ENCODE peak calls at places on chromosomes 4 and X, in nine cellular contexts. R is HT-29; T is GM19239; I is stimulated activated naive B cell treated with anti-CD40 and anti-IgM and Interleukin-4, amounts not matched to agents 10 μg/mL and 1 μg/mL and 100 μg/mL, for 72 hours; H is amygdala; X is NCI-H510A treated with DMSO at 0.1 percent for 48 hours; F is iris pigment epithelial cell; Q is globus pallidus; D is AG08395. U is an unnamed sample.

GRCh38 chr4:93359609-93360008 is 468.9 kb upstream of the ATOH1 start:
- DNase-seq in I (no peak), R (no peak), F (no peak), T (no peak), X (peak; percentile 16), D (no peak), H (no peak), Q (no peak), U (no peak)

GRCh38 chr4:149409186-149410056 is 406.2 kb downstream of the IQCM start:
- DNase-seq in Q (no peak), T (no peak), H (no peak), X (no peak), D (peak; percentile 81), R (no peak), F (peak; percentile 53), I (no peak), U (peak; percentile 65)

GRCh38 chrX:151161690-151162089 is 14.7 kb upstream of the GPR50 start:
- DNase-seq in H (no peak), R (no peak), T (no peak), X (no peak), Q (no peak), I (no peak), D (no peak), F (no peak), U (no peak)

GRCh38 chrX:129653985-129654651 is 638 bp downstream of the APLN start:
- DNase-seq in T (no peak), D (no peak), R (no peak), I (no peak), F (peak; percentile 20), Q (no peak), H (no peak), X (peak; percentile 32), U (no peak)

GRCh38 chr4:144778364-144778763 is 132.4 kb downstream of the HHIP start:
- DNase-seq in Q (no peak), F (no peak), D (no peak), T (no peak), I (no peak), R (no peak), H (no peak), X (no peak), U (no peak)

GRCh38 chrX:131235768-131236167 is 53.3 kb downstream of the IGSF1 start:
- DNase-seq in T (no peak), Q (no peak), R (no peak), I (no peak), H (no peak), D (no peak), X (no peak), F (no peak), U (no peak)

GRCh38 chr4:38128478-38129451 is 168.6 kb downstream of the PTTG2 start:
- DNase-seq in H (no peak), R (no peak), F (peak; percentile 40), T (no peak), D (peak; percentile 44), X (no peak), I (peak; percentile 35), Q (peak; percentile 43), U (no peak)

GRCh38 chrX:22237479-22237878 is 35.2 kb upstream of the CBLL2 start:
- DNase-seq in R (no peak), D (peak; percentile 2), X (no peak), I (no peak), Q (no peak), H (no peak), T (no peak), F (peak; percentile 9), U (no peak)

GRCh38 chr4:30763337-30763736 is 43.2 kb downstream of the PCDH7 start:
- DNase-seq in T (no peak), D (no peak), H (no peak), X (no peak), Q (no peak), I (no peak), R (peak; percentile 50), F (peak; percentile 86), U (peak; percentile 78)

GRCh38 chr4:37664696-37665095 is 21.5 kb downstream of the RELL1 start:
- DNase-seq in D (no peak), X (no peak), Q (no peak), H (no peak), I (no peak), R (no peak), F (no peak), T (no peak), U (peak; percentile 64)

GRCh38 chr4:98516441-98517323 is 141.7 kb downstream of the TSPAN5 start:
- DNase-seq in H (no peak), F (peak; percentile 62), T (no peak), I (no peak), X (peak; percentile 2), R (no peak), D (no peak), Q (no peak), U (peak; percentile 72)

GRCh38 chr4:40057540-40058091 is 966 bp downstream of the N4BP2 start:
- DNase-seq in R (peak; percentile 94), I (peak; percentile 71), F (peak; percentile 99), H (peak; percentile 64), D (peak; percentile 97), X (peak; percentile 83), T (peak; percentile 85), Q (peak; percentile 82), U (peak; percentile 98)

GRCh38 chr4:138062929-138063328 is 179.2 kb downstream of the SLC7A11 start:
- DNase-seq in T (no peak), R (no peak), Q (no peak), D (peak; percentile 55), H (no peak), X (no peak), I (no peak), F (peak; percentile 85), U (peak; percentile 55)

GRCh38 chr4:602559-602942 is 22.8 kb upstream of the PDE6B start:
- DNase-seq in Q (peak; percentile 47), D (no peak), H (peak; percentile 7), T (no peak), X (no peak), F (peak; percentile 11), I (peak; percentile 32), R (peak; percentile 82), U (no peak)

GRCh38 chr4:134540588-134540987 is 339.0 kb upstream of the PABPC4L start:
- DNase-seq in F (no peak), D (no peak), T (no peak), X (no peak), I (no peak), Q (no peak), R (no peak), H (no peak), U (no peak)

GRCh38 chrX:149630681-149631292 is 805 bp downstream of the TMEM185A start:
- DNase-seq in I (no peak), Q (no peak), D (peak; percentile 41), H (no peak), X (peak; percentile 0), T (no peak), R (peak; percentile 61), F (peak; percentile 61), U (peak; percentile 45)

GRCh38 chr4:121459056-121459455 is 78.2 kb upstream of the QRFPR start:
- DNase-seq in X (no peak), F (no peak), I (no peak), Q (no peak), D (no peak), H (no peak), R (no peak), T (no peak), U (no peak)

GRCh38 chr4:41505161-41505653 is 32.8 kb upstream of the LIMCH1 start:
- DNase-seq in D (peak; percentile 38), X (peak; percentile 3), I (no peak), R (no peak), F (peak; percentile 41), H (peak; percentile 35), Q (peak; percentile 88), T (no peak), U (peak; percentile 55)

GRCh38 chr4:112704991-112705845 is 68.3 kb downstream of the LARP7 start:
- DNase-seq in D (peak; percentile 62), I (no peak), F (peak; percentile 68), X (peak; percentile 18), T (peak; percentile 12), H (no peak), Q (peak; percentile 10), R (no peak), U (peak; percentile 71)

GRCh38 chrX:15564981-15565579 is 35.7 kb downstream of the ACE2 start:
- DNase-seq in D (peak; percentile 49), Q (peak; percentile 47), X (peak; percentile 12), R (peak; percentile 50), F (peak; percentile 63), I (peak; percentile 9), H (peak; percentile 1), T (peak; percentile 1), U (peak; percentile 50)